ENCODE peak calls at places on chromosomes 5 and 9, in ten cellular contexts. One of them, this sample, is unnamed.

GRCh38 chr5:170380361-170380951 is 8.7 kb downstream of the KCNMB1 start:
- DNase-seq in nephron progenitor cell: no peak
- DNase-seq in HCT116: no peak
- DNase-seq in sigmoid colon: peak; percentile 51
- DNase-seq in AG09309: no peak
- DNase-seq in endothelial cell: no peak
- DNase-seq in colonic mucosa: no peak
- DNase-seq in AG04450: no peak
- DNase-seq in DND-41: no peak
- DNase-seq in tibial nerve: no peak
- DNase-seq in this sample: no peak

GRCh38 chr5:39040875-39041274 is 33.3 kb downstream of the RICTOR start:
- DNase-seq in AG04450: no peak
- DNase-seq in HCT116: no peak
- DNase-seq in tibial nerve: no peak
- DNase-seq in endothelial cell: no peak
- DNase-seq in DND-41: no peak
- DNase-seq in colonic mucosa: no peak
- DNase-seq in sigmoid colon: no peak
- DNase-seq in nephron progenitor cell: no peak
- DNase-seq in AG09309: no peak
- DNase-seq in this sample: no peak

GRCh38 chr9:11928871-11929321 is 764.3 kb upstream of the TYRP1 start:
- DNase-seq in HCT116: no peak
- DNase-seq in DND-41: no peak
- DNase-seq in AG04450: no peak
- DNase-seq in tibial nerve: no peak
- DNase-seq in nephron progenitor cell: no peak
- DNase-seq in endothelial cell: no peak
- DNase-seq in AG09309: no peak
- DNase-seq in sigmoid colon: no peak
- DNase-seq in colonic mucosa: no peak
- DNase-seq in this sample: no peak

GRCh38 chr9:131608469-131609115 is 63.3 kb downstream of the PRRT1B start:
- DNase-seq in AG09309: peak; percentile 34
- DNase-seq in nephron progenitor cell: peak; percentile 24
- DNase-seq in DND-41: no peak
- DNase-seq in colonic mucosa: no peak
- DNase-seq in AG04450: peak; percentile 68
- DNase-seq in endothelial cell: no peak
- DNase-seq in sigmoid colon: peak; percentile 93
- DNase-seq in tibial nerve: peak; percentile 37
- DNase-seq in HCT116: peak; percentile 39
- DNase-seq in this sample: peak; percentile 93

GRCh38 chr5:160926428-160926827 is 74.4 kb upstream of the ATP10B start:
- DNase-seq in tibial nerve: no peak
- DNase-seq in DND-41: no peak
- DNase-seq in AG09309: no peak
- DNase-seq in endothelial cell: no peak
- DNase-seq in HCT116: no peak
- DNase-seq in AG04450: no peak
- DNase-seq in nephron progenitor cell: peak; percentile 29
- DNase-seq in colonic mucosa: peak; percentile 86
- DNase-seq in sigmoid colon: no peak
- DNase-seq in this sample: no peak

GRCh38 chr5:172833372-172833690 is 720 bp upstream of the ERGIC1 start:
- DNase-seq in colonic mucosa: no peak
- DNase-seq in DND-41: no peak
- DNase-seq in AG04450: no peak
- DNase-seq in sigmoid colon: no peak
- DNase-seq in endothelial cell: no peak
- DNase-seq in AG09309: no peak
- DNase-seq in HCT116: no peak
- DNase-seq in tibial nerve: no peak
- DNase-seq in nephron progenitor cell: no peak
- DNase-seq in this sample: no peak

GRCh38 chr5:157025093-157025698 is 33.7 kb downstream of the HAVCR1 start:
- DNase-seq in AG04450: no peak
- DNase-seq in colonic mucosa: no peak
- DNase-seq in nephron progenitor cell: no peak
- DNase-seq in tibial nerve: no peak
- DNase-seq in DND-41: no peak
- DNase-seq in sigmoid colon: no peak
- DNase-seq in endothelial cell: no peak
- DNase-seq in AG09309: no peak
- DNase-seq in HCT116: no peak
- DNase-seq in this sample: no peak

GRCh38 chr5:38765461-38765861 is 80.4 kb upstream of the OSMR start:
- DNase-seq in AG04450: peak; percentile 66
- DNase-seq in tibial nerve: no peak
- DNase-seq in colonic mucosa: no peak
- DNase-seq in AG09309: no peak
- DNase-seq in DND-41: no peak
- DNase-seq in endothelial cell: no peak
- DNase-seq in nephron progenitor cell: no peak
- DNase-seq in HCT116: no peak
- DNase-seq in sigmoid colon: no peak
- DNase-seq in this sample: peak; percentile 86

GRCh38 chr9:123925820-123926219 is 4.1 kb downstream of the DENND1A start:
- DNase-seq in AG09309: no peak
- DNase-seq in AG04450: no peak
- DNase-seq in HCT116: no peak
- DNase-seq in endothelial cell: no peak
- DNase-seq in colonic mucosa: no peak
- DNase-seq in sigmoid colon: no peak
- DNase-seq in tibial nerve: no peak
- DNase-seq in DND-41: no peak
- DNase-seq in nephron progenitor cell: no peak
- DNase-seq in this sample: no peak

GRCh38 chr9:104093162-104093561 is 947 bp upstream of the SMC2 start:
- DNase-seq in nephron progenitor cell: no peak
- DNase-seq in sigmoid colon: no peak
- DNase-seq in AG09309: no peak
- DNase-seq in HCT116: no peak
- DNase-seq in endothelial cell: no peak
- DNase-seq in colonic mucosa: peak; percentile 19
- DNase-seq in AG04450: no peak
- DNase-seq in tibial nerve: no peak
- DNase-seq in DND-41: no peak
- DNase-seq in this sample: peak; percentile 43

GRCh38 chr5:77733130-77733529 is 43.0 kb downstream of the TBCA start:
- DNase-seq in HCT116: no peak
- DNase-seq in AG04450: no peak
- DNase-seq in colonic mucosa: no peak
- DNase-seq in endothelial cell: no peak
- DNase-seq in AG09309: no peak
- DNase-seq in nephron progenitor cell: no peak
- DNase-seq in DND-41: no peak
- DNase-seq in tibial nerve: no peak
- DNase-seq in sigmoid colon: no peak
- DNase-seq in this sample: no peak

GRCh38 chr5:57434227-57434640 is 48.4 kb downstream of the ACTBL2 start:
- DNase-seq in nephron progenitor cell: no peak
- DNase-seq in endothelial cell: no peak
- DNase-seq in tibial nerve: no peak
- DNase-seq in AG09309: no peak
- DNase-seq in sigmoid colon: no peak
- DNase-seq in DND-41: no peak
- DNase-seq in HCT116: no peak
- DNase-seq in AG04450: no peak
- DNase-seq in colonic mucosa: no peak
- DNase-seq in this sample: peak; percentile 82

GRCh38 chr5:50965621-50966362 is 299.4 kb downstream of the PARP8 start:
- DNase-seq in AG09309: no peak
- DNase-seq in AG04450: no peak
- DNase-seq in sigmoid colon: no peak
- DNase-seq in DND-41: no peak
- DNase-seq in colonic mucosa: no peak
- DNase-seq in HCT116: no peak
- DNase-seq in nephron progenitor cell: peak; percentile 30
- DNase-seq in tibial nerve: no peak
- DNase-seq in endothelial cell: peak; percentile 29
- DNase-seq in this sample: no peak

GRCh38 chr5:32785639-32786216 is 74.6 kb downstream of the NPR3 start:
- DNase-seq in colonic mucosa: no peak
- DNase-seq in tibial nerve: no peak
- DNase-seq in HCT116: peak; percentile 7
- DNase-seq in AG04450: no peak
- DNase-seq in AG09309: peak; percentile 66
- DNase-seq in endothelial cell: no peak
- DNase-seq in DND-41: no peak
- DNase-seq in nephron progenitor cell: no peak
- DNase-seq in sigmoid colon: no peak
- DNase-seq in this sample: peak; percentile 81

GRCh38 chr5:7850533-7851239 is at the start of gene CFAP90:
- DNase-seq in nephron progenitor cell: peak; percentile 94
- DNase-seq in tibial nerve: no peak
- DNase-seq in colonic mucosa: peak; percentile 29
- DNase-seq in AG04450: no peak
- DNase-seq in sigmoid colon: no peak
- DNase-seq in HCT116: no peak
- DNase-seq in AG09309: no peak
- DNase-seq in DND-41: no peak
- DNase-seq in endothelial cell: peak; percentile 85
- DNase-seq in this sample: peak; percentile 66

GRCh38 chr5:84411832-84412605 is 27.3 kb upstream of the EDIL3 start:
- DNase-seq in sigmoid colon: no peak
- DNase-seq in AG09309: no peak
- DNase-seq in DND-41: no peak
- DNase-seq in nephron progenitor cell: no peak
- DNase-seq in AG04450: no peak
- DNase-seq in colonic mucosa: no peak
- DNase-seq in HCT116: no peak
- DNase-seq in endothelial cell: no peak
- DNase-seq in tibial nerve: no peak
- DNase-seq in this sample: peak; percentile 11

GRCh38 chr5:142551242-142552067 is 134.4 kb downstream of the FGF1 start:
- DNase-seq in nephron progenitor cell: peak; percentile 81
- DNase-seq in AG09309: no peak
- DNase-seq in tibial nerve: no peak
- DNase-seq in DND-41: no peak
- DNase-seq in HCT116: no peak
- DNase-seq in endothelial cell: peak; percentile 55
- DNase-seq in colonic mucosa: no peak
- DNase-seq in AG04450: no peak
- DNase-seq in sigmoid colon: peak; percentile 62
- DNase-seq in this sample: peak; percentile 23

GRCh38 chr9:127612993-127613954 is 1.2 kb downstream of the STXBP1 start:
- DNase-seq in HCT116: no peak
- DNase-seq in DND-41: peak; percentile 58
- DNase-seq in tibial nerve: peak; percentile 71
- DNase-seq in endothelial cell: peak; percentile 65
- DNase-seq in sigmoid colon: peak; percentile 91
- DNase-seq in AG09309: no peak
- DNase-seq in nephron progenitor cell: peak; percentile 52
- DNase-seq in AG04450: no peak
- DNase-seq in colonic mucosa: peak; percentile 65
- DNase-seq in this sample: peak; percentile 49

DNA sequence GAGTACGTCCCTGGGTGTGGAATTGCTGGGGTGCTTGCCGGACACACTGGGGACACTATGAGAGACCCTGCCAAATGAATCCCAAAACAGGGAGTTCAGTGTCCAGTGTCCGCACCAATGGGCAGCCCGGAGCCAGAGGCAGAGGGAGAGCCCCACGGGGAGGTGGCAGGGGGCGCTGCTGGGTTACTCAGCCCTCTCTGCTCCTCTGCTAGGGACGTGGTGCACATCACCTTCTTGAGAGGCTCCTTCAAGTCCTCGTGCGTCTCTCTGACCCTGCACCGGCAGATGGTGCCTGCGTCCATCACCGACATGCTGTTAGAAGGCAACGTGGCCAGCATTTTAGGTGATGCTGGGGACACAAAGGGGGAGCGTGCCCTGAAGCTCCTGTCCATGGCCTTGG is 20.8 kb downstream of the STKLD1 start:
- DNase-seq in AG04450: no peak
- DNase-seq in endothelial cell: peak; percentile 65
- DNase-seq in AG09309: no peak
- DNase-seq in tibial nerve: no peak
- DNase-seq in DND-41: no peak
- DNase-seq in colonic mucosa: no peak
- DNase-seq in HCT116: no peak
- DNase-seq in nephron progenitor cell: peak; percentile 61
- DNase-seq in sigmoid colon: no peak
- DNase-seq in this sample: peak; percentile 26
- TF ChIP-seq CTCF in AG04450: peak; percentile 44
- TF ChIP-seq CTCF in endothelial cell: peak; percentile 13
- TF ChIP-seq CTCF in AG09309: peak; percentile 40
- TF ChIP-seq CTCF in tibial nerve: no peak
- TF ChIP-seq CTCF in DND-41: peak; percentile 22
- TF ChIP-seq CTCF in colonic mucosa: no peak
- TF ChIP-seq CTCF in HCT116: peak; percentile 48
- TF ChIP-seq CTCF in nephron progenitor cell: peak; percentile 38
- TF ChIP-seq CTCF in sigmoid colon: no peak
- TF ChIP-seq CTCF in this sample: peak; percentile 56

DNA sequence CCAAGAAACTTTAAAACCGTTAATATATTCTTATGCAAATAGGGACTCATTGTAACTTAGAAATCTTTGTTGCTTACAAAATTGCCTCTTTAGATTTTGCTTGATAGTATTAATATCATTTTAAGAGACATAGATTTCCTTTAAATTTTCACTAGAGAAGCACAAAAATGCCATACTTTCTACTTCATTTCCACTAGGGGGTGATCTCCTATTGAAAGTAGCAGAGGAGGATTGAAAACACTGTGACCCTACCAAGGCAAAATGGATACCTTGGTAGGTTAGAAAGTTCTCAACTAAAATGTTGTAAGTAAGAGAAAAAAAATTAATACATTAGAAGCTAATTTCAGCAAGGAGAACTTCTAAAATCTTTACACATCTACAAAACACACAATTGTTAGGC is 204.9 kb downstream of the CHSY3 start:
- DNase-seq in endothelial cell: no peak
- DNase-seq in AG09309: peak; percentile 8
- DNase-seq in DND-41: no peak
- DNase-seq in colonic mucosa: no peak
- DNase-seq in tibial nerve: no peak
- DNase-seq in HCT116: peak; percentile 34
- DNase-seq in AG04450: no peak
- DNase-seq in nephron progenitor cell: no peak
- DNase-seq in sigmoid colon: no peak
- DNase-seq in this sample: peak; percentile 71
- TF ChIP-seq CTCF in endothelial cell: peak; percentile 64
- TF ChIP-seq CTCF in AG09309: peak; percentile 56
- TF ChIP-seq CTCF in DND-41: peak; percentile 56
- TF ChIP-seq CTCF in colonic mucosa: no peak
- TF ChIP-seq CTCF in tibial nerve: peak; percentile 37
- TF ChIP-seq CTCF in HCT116: peak; percentile 76
- TF ChIP-seq CTCF in AG04450: peak; percentile 68
- TF ChIP-seq CTCF in nephron progenitor cell: peak; percentile 71
- TF ChIP-seq CTCF in sigmoid colon: peak; percentile 33
- TF ChIP-seq CTCF in this sample: peak; percentile 70

GRCh38 chr5:53991942-53992341 is 318.4 kb downstream of the ARL15 start:
- DNase-seq in colonic mucosa: no peak
- DNase-seq in nephron progenitor cell: no peak
- DNase-seq in tibial nerve: no peak
- DNase-seq in AG09309: no peak
- DNase-seq in HCT116: no peak
- DNase-seq in AG04450: no peak
- DNase-seq in DND-41: no peak
- DNase-seq in endothelial cell: peak; percentile 21
- DNase-seq in sigmoid colon: no peak
- DNase-seq in this sample: peak; percentile 34
- TF ChIP-seq CTCF in colonic mucosa: no peak
- TF ChIP-seq CTCF in nephron progenitor cell: no peak
- TF ChIP-seq CTCF in tibial nerve: peak; percentile 9
- TF ChIP-seq CTCF in AG09309: peak; percentile 42
- TF ChIP-seq CTCF in HCT116: peak; percentile 69
- TF ChIP-seq CTCF in AG04450: no peak
- TF ChIP-seq CTCF in DND-41: peak; percentile 58
- TF ChIP-seq CTCF in endothelial cell: peak; percentile 75
- TF ChIP-seq CTCF in sigmoid colon: no peak
- TF ChIP-seq CTCF in this sample: peak; percentile 48

GRCh38 chr5:23840083-23840482 is 332.7 kb downstream of the PRDM9 start:
- DNase-seq in AG09309: no peak
- DNase-seq in DND-41: no peak
- DNase-seq in sigmoid colon: no peak
- DNase-seq in endothelial cell: no peak
- DNase-seq in tibial nerve: no peak
- DNase-seq in HCT116: no peak
- DNase-seq in colonic mucosa: no peak
- DNase-seq in AG04450: no peak
- DNase-seq in nephron progenitor cell: no peak
- DNase-seq in this sample: peak; percentile 0
- TF ChIP-seq CTCF in AG09309: no peak
- TF ChIP-seq CTCF in DND-41: no peak
- TF ChIP-seq CTCF in sigmoid colon: no peak
- TF ChIP-seq CTCF in endothelial cell: no peak
- TF ChIP-seq CTCF in tibial nerve: no peak
- TF ChIP-seq CTCF in HCT116: no peak
- TF ChIP-seq CTCF in colonic mucosa: no peak
- TF ChIP-seq CTCF in AG04450: no peak
- TF ChIP-seq CTCF in nephron progenitor cell: peak; percentile 4
- TF ChIP-seq CTCF in this sample: no peak

This sample was measured in choroid plexus epithelial cell.